ENCODE peak calls at places on chromosomes 5 and 9, in four cellular contexts. L, E, V and K are unnamed samples.

GRCh38 chr5:178330791-178331404 is 98.3 kb upstream of the PHYKPL start:
- DNase-seq in L (no peak), V (no peak), E (no peak), K (no peak)

GRCh38 chr9:132798817-132799790 is 79.0 kb downstream of the AK8 start:
- DNase-seq in L (peak), E (peak), V (no peak), K (no peak)

GRCh38 chr9:2722715-2723114 is 5.4 kb downstream of the KCNV2 start:
- DNase-seq in L (peak), E (peak), V (no peak), K (no peak)

GRCh38 chr9:115671911-115672310 is 481.7 kb upstream of the PAPPA start:
- DNase-seq in E (no peak), L (no peak), V (no peak), K (no peak)

GRCh38 chr5:68456756-68457217 is 241.2 kb downstream of the PIK3R1 start:
- DNase-seq in L (peak), E (peak), V (no peak), K (no peak)

GRCh38 chr5:33272288-33272687 is 168.5 kb upstream of the TARS1 start:
- DNase-seq in E (no peak), V (no peak), L (no peak), K (peak)

GRCh38 chr5:89229331-89230070 is 346.5 kb upstream of the MEF2C start:
- DNase-seq in L (no peak), V (no peak), E (no peak), K (no peak)

GRCh38 chr5:119945696-119946095 is 316.3 kb downstream of the FAM170A start:
- DNase-seq in E (no peak), V (no peak), L (no peak), K (no peak)

GRCh38 chr5:14243768-14244167 is 100.6 kb downstream of the TRIO start:
- DNase-seq in V (no peak), E (no peak), L (no peak), K (no peak)

GRCh38 chr5:140870221-140871201 is 1.8 kb downstream of the PCDHA11 start:
- DNase-seq in V (no peak), L (no peak), E (no peak), K (no peak)

GRCh38 chr5:132779961-132780360 is 2.9 kb upstream of the SEPTIN8 start:
- DNase-seq in E (no peak), L (no peak), V (no peak), K (no peak)

GRCh38 chr9:104280711-104281110 is 186.6 kb downstream of the SMC2 start:
- DNase-seq in L (no peak), V (no peak), E (no peak), K (no peak)

GRCh38 chr9:90722116-90722515 is 79.5 kb upstream of the DIRAS2 start:
- DNase-seq in V (no peak), E (no peak), L (no peak), K (no peak)

GRCh38 chr5:56632199-56632598 is 183.2 kb upstream of the MAP3K1 start:
- DNase-seq in E (no peak), V (no peak), L (no peak), K (no peak)

GRCh38 chr9:129272348-129273025 is 94.4 kb upstream of the IER5L start:
- DNase-seq in E (no peak), L (no peak), V (no peak), K (no peak)

GRCh38 chr5:116300016-116300601 is 215.3 kb downstream of the COMMD10 start:
- DNase-seq in L (no peak), E (no peak), V (no peak), K (no peak)

GRCh38 chr9:68505681-68506409 is 34.8 kb downstream of the TMEM252 start:
- DNase-seq in E (no peak), V (no peak), L (no peak), K (no peak)

GRCh38 chr5:97101189-97101910 is 41.1 kb downstream of the LIX1 start:
- DNase-seq in L (no peak), E (no peak), V (no peak), K (no peak)

GRCh38 chr5:140101179-140101578 is 12.7 kb upstream of the PURA start:
- DNase-seq in E (no peak), V (no peak), L (no peak), K (no peak)

GRCh38 chr9:19967567-19968459 is 179.0 kb upstream of the SLC24A2 start:
- DNase-seq in L (no peak), V (no peak), E (no peak), K (no peak)

GRCh38 chr5:51889703-51890102 is 506.5 kb downstream of the ISL1 start:
- DNase-seq in V (no peak), L (no peak), E (no peak), K (no peak)

GRCh38 chr5:36728697-36729543 is 122.5 kb downstream of the SLC1A3 start:
- DNase-seq in E (peak), L (peak), V (no peak), K (no peak)

GRCh38 chr5:162638849-162639248 is 571.3 kb downstream of the GABRG2 start:
- DNase-seq in E (no peak), L (no peak), V (no peak), K (no peak)

GRCh38 chr9:69198526-69199250 is 24.6 kb downstream of the TJP2 start:
- DNase-seq in E (no peak), L (no peak), V (no peak), K (no peak)

GRCh38 chr5:151115272-151115905 is 34.6 kb upstream of the TNIP1 start:
- DNase-seq in V (no peak), E (peak), L (peak), K (peak)

GRCh38 chr9:3088166-3088702 is 244.3 kb upstream of the PUM3 start:
- DNase-seq in V (no peak), L (no peak), E (no peak), K (no peak)

GRCh38 chr5:15013654-15014463 is 142.3 kb upstream of the ANKH start:
- DNase-seq in L (peak), E (peak), V (no peak), K (peak)

GRCh38 chr9:129458155-129458661 is 162.7 kb downstream of the C9orf50 start:
- DNase-seq in E (peak), L (no peak), V (peak), K (no peak)

GRCh38 chr9:4375424-4376195 is 75.7 kb upstream of the GLIS3 start:
- DNase-seq in L (no peak), E (no peak), V (no peak), K (peak)

GRCh38 chr5:74206571-74207550 is 433.7 kb downstream of the ENC1 start:
- DNase-seq in L (no peak), V (no peak), E (no peak), K (no peak)

GRCh38 chr5:94039101-94039500 is 297.7 kb upstream of the POU5F2 start:
- DNase-seq in V (no peak), E (no peak), L (no peak), K (no peak)

GRCh38 chr5:159097461-159098284 is 2.0 kb downstream of the EBF1 start:
- DNase-seq in E (no peak), V (no peak), L (no peak), K (no peak)

GRCh38 chr5:170067152-170067551 is 38.5 kb upstream of the FOXI1 start:
- DNase-seq in V (peak), L (no peak), E (no peak), K (no peak)

GRCh38 chr5:123807177-123807900 is 295.4 kb downstream of the CSNK1G3 start:
- DNase-seq in E (no peak), L (no peak), V (no peak), K (no peak)

GRCh38 chr5:151596839-151597539 is 5.9 kb upstream of the FAT2 start:
- DNase-seq in V (no peak), E (peak), L (no peak), K (no peak)

GRCh38 chr5:140168371-140168770 is 6.6 kb upstream of the CYSTM1 start:
- DNase-seq in V (no peak), E (no peak), L (peak), K (no peak)

DNA sequence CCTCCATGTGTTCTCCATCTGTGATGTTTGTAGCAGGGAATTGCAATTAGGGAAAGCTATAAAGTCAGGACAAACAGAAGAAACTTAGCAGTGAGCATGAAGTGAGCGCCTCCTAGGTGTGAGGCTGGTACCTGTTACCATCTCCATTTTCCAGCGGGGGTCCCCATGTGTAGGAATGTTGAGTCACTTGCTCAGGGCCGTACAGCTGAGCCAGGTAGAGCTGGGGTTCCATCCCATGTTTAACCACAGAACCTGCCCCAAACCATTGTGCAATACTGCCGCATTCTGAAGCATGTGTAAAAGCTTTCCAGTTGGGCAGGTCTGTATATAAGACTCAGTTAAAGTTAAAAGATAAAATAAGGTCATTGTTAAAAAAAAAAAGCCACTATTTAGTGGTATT is 62.7 kb downstream of the NDFIP1 start:
- DNase-seq in E (no peak), L (peak), V (no peak), K (no peak)
- TF ChIP-seq CEBPB in E (peak), L (peak), V (no peak), K (no peak)

GRCh38 chr5:122093415-122093814 is 15.4 kb upstream of the LOX start:
- DNase-seq in V (no peak), E (no peak), L (no peak), K (no peak)
- TF ChIP-seq ZBTB33 in V (no peak), E (no peak), L (no peak), K (no peak)

DNA sequence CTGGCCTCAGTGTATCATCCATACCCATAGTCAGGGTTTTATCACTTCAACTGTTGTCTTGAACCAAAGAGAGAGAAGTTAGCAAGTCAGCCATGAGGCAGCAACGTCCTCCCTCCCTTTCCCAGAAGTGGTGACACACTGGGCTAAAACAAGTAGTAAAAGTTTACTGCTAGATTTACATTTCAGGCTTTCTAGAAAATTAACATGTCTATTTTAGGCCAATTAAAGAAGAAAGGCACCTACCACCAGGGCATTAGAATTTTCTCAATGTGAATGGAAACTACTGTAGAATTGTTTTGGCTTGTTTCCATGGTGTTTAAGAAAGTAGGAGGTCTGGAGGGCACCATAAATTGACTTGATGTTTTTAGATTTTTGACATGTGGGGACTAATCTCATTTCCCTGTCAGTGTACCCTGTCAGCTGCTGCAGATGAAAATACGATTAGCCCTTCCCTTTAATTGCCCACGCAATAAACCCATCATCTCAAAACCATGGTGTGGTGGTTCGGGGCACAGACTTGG is 121.8 kb upstream of the ELL2 start:
- DNase-seq in V (no peak), L (no peak), E (no peak), K (no peak)
- TF ChIP-seq CEBPB in V (no peak), L (no peak), E (no peak), K (no peak)

GRCh38 chr5:138149530-138149929 is 10.3 kb upstream of the NME5 start:
- DNase-seq in L (no peak), E (no peak), V (no peak), K (no peak)
- TF ChIP-seq ZBTB33 in L (no peak), E (no peak), V (no peak), K (no peak)

DNA sequence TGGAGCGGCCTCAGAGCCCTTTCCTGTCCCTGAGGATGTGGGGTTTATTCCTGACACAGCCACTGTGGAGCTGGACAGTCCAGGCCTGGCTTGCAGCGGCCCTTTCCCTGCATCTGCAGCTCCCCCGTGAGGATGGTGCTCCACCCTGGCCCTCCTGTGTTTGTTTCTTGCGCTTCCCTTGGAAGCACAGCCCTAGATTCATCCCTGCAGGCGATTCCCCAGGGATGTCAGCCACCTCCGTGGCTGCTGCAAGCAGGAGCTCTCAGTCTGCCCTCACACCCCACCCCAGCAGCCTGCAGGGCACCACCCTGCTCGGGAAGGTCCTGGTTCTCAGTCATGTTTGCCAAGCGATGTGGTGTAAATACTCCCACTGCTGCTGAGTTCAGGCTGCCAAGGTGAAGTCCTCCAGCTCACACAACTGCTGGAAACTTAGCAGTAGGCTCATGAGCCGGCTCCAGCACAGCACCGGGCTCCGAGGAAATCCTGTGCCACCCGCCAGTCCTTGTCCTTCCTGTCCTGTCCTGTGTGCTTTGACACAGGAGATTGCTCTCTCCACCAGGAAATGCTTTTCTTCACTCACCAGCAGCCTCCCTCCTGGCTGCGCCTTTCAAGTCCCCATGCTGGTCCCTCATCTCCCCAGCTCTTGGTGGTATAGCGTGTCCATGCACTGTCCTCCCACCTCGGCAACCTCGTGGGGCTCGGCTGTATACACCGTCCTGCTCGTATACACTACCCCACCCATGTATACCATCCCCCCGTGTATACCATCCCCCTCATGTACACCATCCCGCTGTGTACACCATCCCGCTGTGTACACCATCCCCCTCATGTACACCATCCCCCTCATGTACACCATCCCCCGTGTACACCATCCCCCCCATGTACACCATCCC is 16.2 kb downstream of the ROPN1L start:
- DNase-seq in L (no peak), V (no peak), E (no peak), K (no peak)
- TF ChIP-seq CEBPB in L (no peak), V (no peak), E (no peak), K (no peak)

GRCh38 chr5:27830551-27830950 is 792.2 kb upstream of the CDH9 start:
- DNase-seq in V (no peak), L (no peak), E (no peak), K (no peak)
- TF ChIP-seq ZBTB33 in V (no peak), L (no peak), E (no peak), K (no peak)

GRCh38 chr5:144332265-144332664 is 161.6 kb downstream of the KCTD16 start:
- DNase-seq in L (no peak), V (no peak), E (no peak), K (no peak)
- TF ChIP-seq CEBPB in L (no peak), V (no peak), E (no peak), K (no peak)

GRCh38 chr5:173055042-173055721 is 970 bp upstream of the CREBRF start:
- DNase-seq in V (no peak), L (no peak), E (peak), K (no peak)
- TF ChIP-seq ZBTB33 in V (no peak), L (no peak), E (no peak), K (no peak)

GRCh38 chr5:135019314-135019713 is 14.7 kb downstream of the PITX1 start:
- DNase-seq in L (no peak), E (no peak), V (no peak), K (no peak)
- TF ChIP-seq CEBPB in L (no peak), E (no peak), V (no peak), K (no peak)